ENCODE peak calls at places on chromosomes 2 and 18, in eight cellular contexts. M is left ventricle myocardium inferior, C is HCT116, K is thoracic aorta, J is fibroblast of pulmonary artery, P is fibroblast of mammary gland, F is heart right ventricle, N is AG09309. T is an unnamed sample.

GRCh38 chr2:9251154-9252001 is 44.8 kb downstream of the ASAP2 start:
- DNase-seq in M (no peak), N (peak; percentile 64), J (peak; percentile 80), F (no peak), P (peak; percentile 85), C (no peak), K (no peak), T (no peak)

GRCh38 chr2:148999451-148999891 is 39.0 kb upstream of the LYPD6B start:
- DNase-seq in C (no peak), M (no peak), P (no peak), K (no peak), F (no peak), J (no peak), N (no peak), T (no peak)

GRCh38 chr2:167480232-167480985 is 592.1 kb downstream of the XIRP2 start:
- DNase-seq in N (no peak), K (no peak), F (no peak), C (no peak), J (no peak), P (no peak), M (no peak), T (no peak)

GRCh38 chr18:10727477-10727876 is 201.7 kb downstream of the NAPG start:
- DNase-seq in J (peak; percentile 63), K (no peak), C (no peak), F (no peak), M (no peak), N (peak; percentile 13), P (peak; percentile 5), T (no peak)

GRCh38 chr2:207051345-207051959 is 112.1 kb downstream of the CPO start:
- DNase-seq in P (peak; percentile 75), M (no peak), K (no peak), N (no peak), C (no peak), J (no peak), F (no peak), T (no peak)

GRCh38 chr2:15982285-15982967 is 42.1 kb downstream of the MYCN start:
- DNase-seq in J (no peak), M (no peak), K (no peak), F (no peak), C (no peak), N (no peak), P (no peak), T (no peak)

GRCh38 chr2:128026422-128027277 is 1.2 kb downstream of the SAP130 start:
- DNase-seq in C (no peak), N (no peak), P (peak; percentile 16), K (peak; percentile 4), F (no peak), M (no peak), J (peak; percentile 9), T (no peak)

GRCh38 chr2:74632209-74632938 is 15.8 kb downstream of the M1AP start:
- DNase-seq in P (peak; percentile 36), C (peak; percentile 51), J (peak; percentile 43), N (no peak), K (no peak), F (no peak), M (no peak), T (no peak)

GRCh38 chr2:111243295-111243694 is 122.6 kb downstream of the BCL2L11 start:
- DNase-seq in M (no peak), C (no peak), F (no peak), N (no peak), P (no peak), J (no peak), K (no peak), T (no peak)

GRCh38 chr2:96412307-96413066 is 76.9 kb downstream of the NCAPH start:
- DNase-seq in F (no peak), J (no peak), P (no peak), M (no peak), C (no peak), K (no peak), N (no peak), T (no peak)

GRCh38 chr2:96415684-96416083 is 80.1 kb downstream of the NCAPH start:
- DNase-seq in P (no peak), C (no peak), F (no peak), K (no peak), J (no peak), N (no peak), M (no peak), T (no peak)

GRCh38 chr2:96414161-96414713 is 78.7 kb downstream of the NCAPH start:
- DNase-seq in P (no peak), J (no peak), K (no peak), N (no peak), C (no peak), F (no peak), M (no peak), T (no peak)

GRCh38 chr2:96409543-96410184 is 74.1 kb downstream of the NCAPH start:
- DNase-seq in P (no peak), M (peak; percentile 26), J (peak; percentile 46), N (no peak), F (peak; percentile 18), K (no peak), C (no peak), T (no peak)

GRCh38 chr2:96413067-96413722 is 77.6 kb downstream of the NCAPH start:
- DNase-seq in M (no peak), F (no peak), J (peak; percentile 8), P (no peak), N (no peak), C (no peak), K (no peak), T (no peak)
- H3K4me3 ChIP-seq in M (peak overlapping the region; percentile 54), F (peak overlapping the region; percentile 38), J (peak overlapping the region; percentile 42), P (no peak overlapping the region), N (peak overlapping the region; percentile 37), C (peak overlapping the region; percentile 47), K (peak overlapping the region; percentile 75), T (no peak overlapping the region)

GRCh38 chr2:44952143-44952805 is 10.8 kb downstream of the SIX3 start:
- DNase-seq in F (no peak), M (no peak), P (peak; percentile 68), N (no peak), K (no peak), J (peak; percentile 70), C (peak; percentile 31), T (no peak)

GRCh38 chr2:44951714-44952113 is 10.2 kb downstream of the SIX3 start:
- DNase-seq in J (no peak), F (no peak), M (no peak), N (no peak), C (no peak), P (no peak), K (no peak), T (no peak)

GRCh38 chr2:44953686-44953976 is 12.1 kb downstream of the SIX3 start:
- DNase-seq in K (no peak), J (no peak), C (no peak), M (no peak), P (no peak), F (no peak), N (no peak), T (no peak)

GRCh38 chr2:44954306-44954901 is 12.9 kb downstream of the SIX3 start:
- DNase-seq in M (no peak), J (no peak), C (no peak), F (no peak), K (no peak), N (no peak), P (no peak), T (no peak)

GRCh38 chr2:44952806-44953685 is 11.5 kb downstream of the SIX3 start:
- DNase-seq in K (no peak), C (no peak), F (no peak), J (no peak), M (no peak), N (no peak), P (no peak), T (no peak)
- H3K4me3 ChIP-seq in K (peak overlapping the region; percentile 65), C (no peak overlapping the region), F (peak overlapping the region; percentile 43), J (peak overlapping the region; percentile 43), M (peak overlapping the region; percentile 55), N (peak overlapping the region; percentile 15), P (peak overlapping the region; percentile 34), T (no peak overlapping the region)

GRCh38 chr2:209425082-209426071 is 1.5 kb downstream of the MAP2 start:
- DNase-seq in C (peak; percentile 37), F (peak; percentile 28), J (peak; percentile 76), N (no peak), P (peak; percentile 63), M (no peak), K (no peak), T (no peak)
- H3K4me3 ChIP-seq in C (peak overlapping the region; percentile 81), F (peak overlapping the region; percentile 66), J (peak overlapping the region; percentile 81), N (peak overlapping the region; percentile 0), P (peak overlapping the region; percentile 79), M (peak overlapping the region; percentile 78), K (peak overlapping the region; percentile 86), T (no peak overlapping the region)

GRCh38 chr2:173719471-173719870 is 245.7 kb downstream of the SP3 start:
- DNase-seq in C (no peak), M (no peak), N (no peak), J (no peak), K (no peak), F (no peak), P (no peak), T (no peak)
- H3K4me3 ChIP-seq in C (no peak overlapping the region), M (no peak overlapping the region), N (no peak overlapping the region), J (no peak overlapping the region), K (no peak overlapping the region), F (no peak overlapping the region), P (no peak overlapping the region), T (no peak overlapping the region)

DNA sequence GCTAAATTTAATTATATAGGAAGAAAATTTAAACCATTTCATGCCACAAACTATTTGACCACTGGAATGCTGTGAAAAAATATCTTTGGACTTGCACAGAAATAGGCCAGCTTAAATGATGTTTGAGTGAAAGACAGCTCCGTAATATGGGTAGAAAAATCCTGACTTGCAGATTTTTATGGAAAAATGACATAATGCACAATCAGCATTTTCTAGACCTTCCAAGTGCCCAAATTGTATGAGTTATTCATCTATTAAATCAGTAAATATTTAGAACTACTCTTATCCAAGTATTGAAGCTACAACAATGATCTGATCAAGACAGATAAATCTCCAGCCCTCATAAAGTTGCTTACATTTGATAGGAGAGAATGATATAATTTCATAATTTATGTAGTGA is 691.1 kb upstream of the DDX18 start:
- DNase-seq in M (no peak), K (no peak), F (no peak), N (no peak), P (no peak), J (no peak), C (no peak), T (no peak)
- H3K4me3 ChIP-seq in M (no peak overlapping the region), K (no peak overlapping the region), F (no peak overlapping the region), N (no peak overlapping the region), P (no peak overlapping the region), J (no peak overlapping the region), C (no peak overlapping the region), T (no peak overlapping the region)

GRCh38 chr18:7459851-7460774 is 107.0 kb upstream of the PTPRM start:
- DNase-seq in F (no peak), P (no peak), N (no peak), M (peak; percentile 65), J (no peak), K (no peak), C (no peak), T (no peak)
- H3K4me3 ChIP-seq in F (peak overlapping the region; percentile 7), P (peak overlapping the region; percentile 13), N (no peak overlapping the region), M (peak overlapping the region; percentile 44), J (no peak overlapping the region), K (peak overlapping the region; percentile 65), C (no peak overlapping the region), T (no peak overlapping the region)

GRCh38 chr2:54570321-54570881 is 114.3 kb downstream of the SPTBN1 start:
- DNase-seq in J (no peak), C (no peak), N (no peak), K (no peak), P (no peak), M (no peak), F (no peak), T (no peak)
- H3K4me3 ChIP-seq in J (no peak overlapping the region), C (no peak overlapping the region), N (no peak overlapping the region), K (no peak overlapping the region), P (no peak overlapping the region), M (no peak overlapping the region), F (no peak overlapping the region), T (peak overlapping the region; percentile 93)

GRCh38 chr2:106976548-106976947 is 90.6 kb upstream of the ST6GAL2 start:
- DNase-seq in N (no peak), C (no peak), P (no peak), J (no peak), M (no peak), K (no peak), F (no peak), T (no peak)
- H3K4me3 ChIP-seq in N (no peak overlapping the region), C (no peak overlapping the region), P (no peak overlapping the region), J (no peak overlapping the region), M (no peak overlapping the region), K (no peak overlapping the region), F (no peak overlapping the region), T (no peak overlapping the region)

T was measured in CD4-positive, CD25-positive, alpha-beta regulatory T cell.